ENCODE peak calls at places on chromosomes 1 and 21, in seven cellular contexts. U is nephron progenitor cell, S is OCI-LY7, C is activated B cell treated with CpG ODN at 0.5 μM for 24 hours, M is GM06990, H is body of pancreas, K is mammary epithelial cell. P is an unnamed sample.

GRCh38 chr1:91693542-91693941 is 192.4 kb downstream of the TGFBR3 start:
- DNase-seq in H (peak), C (no peak), U (no peak), K (no peak), M (no peak), S (no peak), P (no peak)

GRCh38 chr1:89842547-89843278 is 21.9 kb downstream of the LRRC8D start:
- DNase-seq in M (no peak), K (no peak), U (no peak), C (no peak), H (no peak), S (peak), P (peak)

GRCh38 chr1:200029035-200029623 is 1.6 kb downstream of the NR5A2 start:
- DNase-seq in C (peak), H (peak), S (peak), M (peak), K (peak), U (peak), P (peak)

GRCh38 chr1:66834926-66835325 is 33.9 kb upstream of the INSL5 start:
- DNase-seq in K (peak), S (no peak), U (no peak), M (no peak), C (no peak), H (no peak), P (no peak)

GRCh38 chr1:20343937-20344302 is 53.2 kb downstream of the VWA5B1 start:
- DNase-seq in H (no peak), C (no peak), S (no peak), U (no peak), K (no peak), M (no peak), P (no peak)

GRCh38 chr1:58883888-58884482 is 100.1 kb upstream of the JUN start:
- DNase-seq in C (no peak), U (no peak), H (peak), K (no peak), M (no peak), S (no peak), P (peak)

GRCh38 chr1:91569411-91570104 is 68.9 kb downstream of the CDC7 start:
- DNase-seq in U (no peak), M (no peak), S (no peak), K (peak), H (peak), C (no peak), P (no peak)

GRCh38 chr1:15949453-15950245 is 26.3 kb downstream of the ZBTB17 start:
- DNase-seq in K (peak), M (peak), S (peak), H (peak), C (peak), U (peak), P (peak)

GRCh38 chr1:25184011-25184762 is 48.1 kb downstream of the SYF2 start:
- DNase-seq in K (no peak), M (no peak), C (no peak), H (no peak), S (no peak), U (no peak), P (no peak)

GRCh38 chr1:40362199-40362598 is 11.3 kb upstream of the SMAP2 start:
- DNase-seq in U (no peak), S (no peak), C (no peak), K (no peak), H (no peak), M (no peak), P (no peak)

GRCh38 chr1:181112071-181112929 is 23.8 kb downstream of the IER5 start:
- DNase-seq in U (no peak), K (peak), M (no peak), C (no peak), S (no peak), H (peak), P (no peak)

GRCh38 chr1:167620002-167620401 is 10.0 kb upstream of the RCSD1 start:
- DNase-seq in K (no peak), S (no peak), U (no peak), C (no peak), H (no peak), M (no peak), P (no peak)

GRCh38 chr21:45296638-45297037 is 8.9 kb upstream of the POFUT2 start:
- DNase-seq in H (no peak), M (no peak), U (no peak), K (no peak), C (no peak), S (no peak), P (no peak)

GRCh38 chr1:77473690-77474089 is 191.9 kb downstream of the AK5 start:
- DNase-seq in S (no peak), M (no peak), C (no peak), H (no peak), K (peak), U (no peak), P (no peak)

GRCh38 chr21:43321111-43321510 is 105.8 kb downstream of the SIK1 start:
- DNase-seq in C (no peak), M (no peak), K (no peak), H (no peak), S (no peak), U (no peak), P (no peak)

GRCh38 chr1:235783148-235783776 is 83.4 kb downstream of the LYST start:
- DNase-seq in C (no peak), S (peak), M (no peak), K (peak), H (no peak), U (no peak), P (no peak)

GRCh38 chr1:202505356-202505755 is 156.9 kb downstream of the PPP1R12B start:
- DNase-seq in S (no peak), M (no peak), C (no peak), H (no peak), K (peak), U (no peak), P (no peak)

GRCh38 chr1:31243451-31244286 is 4.0 kb upstream of the NKAIN1 start:
- DNase-seq in H (peak), M (no peak), C (no peak), K (no peak), U (peak), S (no peak), P (no peak)

GRCh38 chr1:11286735-11287410 is 13.9 kb downstream of the UBIAD1 start:
- DNase-seq in K (no peak), C (no peak), U (no peak), M (no peak), H (no peak), S (no peak), P (no peak)
- TF ChIP-seq CTCF in K (no peak), C (no peak), U (no peak), M (no peak), H (no peak), S (no peak), P (no peak)

DNA sequence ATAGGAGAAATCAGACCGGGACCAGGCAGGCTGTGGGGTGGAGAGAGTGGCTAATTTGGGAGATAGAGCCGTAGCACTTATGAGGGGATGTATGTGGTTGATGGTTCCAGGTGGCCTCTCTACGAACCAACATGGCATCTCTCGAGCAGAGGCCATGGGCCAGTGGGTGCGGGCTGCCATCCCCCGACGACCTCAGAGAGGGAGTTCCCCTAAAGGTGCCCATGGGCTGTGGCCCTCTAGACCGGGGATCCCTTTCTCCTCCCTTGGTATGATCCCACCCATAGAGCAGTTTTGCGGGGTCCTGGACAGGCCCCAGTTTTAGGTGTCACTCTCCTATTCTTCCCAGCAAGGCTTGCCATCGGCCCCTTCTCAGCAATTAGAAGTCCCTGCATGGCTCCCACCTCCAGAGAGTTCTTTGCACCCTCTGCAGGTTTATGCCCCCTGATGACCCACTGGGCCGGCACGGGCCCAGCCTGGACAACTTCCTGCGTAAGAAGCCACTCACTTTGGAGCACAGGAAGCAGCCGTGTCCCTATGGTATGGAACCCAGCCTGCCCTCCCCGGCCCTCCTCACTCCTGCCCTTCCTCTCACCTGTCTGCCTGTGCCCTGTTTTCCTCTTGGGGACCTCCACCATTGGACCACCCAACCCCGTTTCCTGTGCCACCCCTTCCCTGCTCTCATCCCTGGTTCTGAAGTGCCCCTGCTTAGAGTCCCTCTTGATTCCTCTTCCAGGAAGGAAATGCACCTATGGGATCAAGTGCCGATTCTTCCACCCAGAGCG is 7.8 kb downstream of the ZC3H12A start:
- DNase-seq in S (no peak), U (no peak), H (no peak), K (no peak), M (no peak), C (no peak), P (no peak)
- TF ChIP-seq CTCF in S (no peak), U (no peak), H (no peak), K (no peak), M (no peak), C (no peak), P (no peak)

DNA sequence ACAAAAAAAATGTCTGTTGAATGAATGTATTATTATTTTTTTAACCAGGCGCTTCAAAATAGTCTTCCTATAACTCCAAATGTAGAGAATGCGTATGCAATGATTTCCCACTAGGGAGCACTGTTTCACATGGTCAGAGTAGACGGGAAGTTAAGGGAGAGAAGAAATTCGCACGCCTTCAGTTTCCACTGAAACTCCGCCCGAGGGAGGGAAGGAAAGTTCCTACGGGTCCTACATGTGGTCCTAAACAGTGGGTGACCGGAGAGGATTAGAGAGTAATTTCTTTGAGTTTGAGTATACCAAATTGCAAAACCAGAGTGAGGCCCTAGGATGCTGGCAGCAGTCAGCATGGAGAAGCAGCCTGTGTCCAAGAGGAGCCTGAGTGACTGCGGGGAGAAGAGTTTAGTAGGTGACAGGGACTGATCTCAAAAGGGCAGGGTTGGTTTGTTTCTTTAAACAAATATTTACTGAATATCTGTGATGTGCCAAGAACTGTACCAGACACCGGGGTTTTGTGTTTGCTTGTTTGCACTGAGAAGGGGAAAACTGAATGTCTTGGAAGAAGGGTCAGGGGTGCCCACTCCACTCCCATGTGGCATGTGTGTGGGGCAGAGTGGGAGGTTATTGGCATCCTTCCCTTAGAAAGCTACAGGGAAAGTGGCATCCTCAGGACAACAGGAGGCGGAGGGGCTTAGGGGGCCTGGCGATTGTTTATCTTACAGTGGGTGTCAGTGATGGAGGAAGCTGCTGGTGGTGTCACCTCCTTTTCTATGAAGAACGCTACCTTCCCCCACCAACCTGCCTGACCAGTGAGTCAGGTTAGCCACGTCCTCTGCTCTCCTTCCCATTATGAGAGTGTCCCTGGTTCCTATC is 22.8 kb downstream of the RNU5D-1 start:
- DNase-seq in H (peak), K (peak), M (no peak), S (peak), U (no peak), C (no peak), P (peak)
- TF ChIP-seq CTCF in H (peak), K (peak), M (peak), S (peak), U (no peak), C (no peak), P (peak)

GRCh38 chr1:33342041-33342723 is 21.3 kb upstream of the A3GALT2 start:
- DNase-seq in S (peak), K (peak), H (peak), M (peak), C (no peak), U (peak), P (no peak)

GRCh38 chr1:33338495-33339211 is 17.8 kb upstream of the A3GALT2 start:
- DNase-seq in K (peak), U (no peak), S (no peak), M (no peak), H (peak), C (no peak), P (no peak)

GRCh38 chr1:33337994-33338494 is 17.1 kb upstream of the A3GALT2 start:
- DNase-seq in C (no peak), M (no peak), U (no peak), H (no peak), K (no peak), S (no peak), P (no peak)

GRCh38 chr1:33341190-33341589 is 20.3 kb upstream of the A3GALT2 start:
- DNase-seq in U (no peak), S (no peak), C (no peak), H (no peak), K (no peak), M (no peak), P (no peak)

DNA sequence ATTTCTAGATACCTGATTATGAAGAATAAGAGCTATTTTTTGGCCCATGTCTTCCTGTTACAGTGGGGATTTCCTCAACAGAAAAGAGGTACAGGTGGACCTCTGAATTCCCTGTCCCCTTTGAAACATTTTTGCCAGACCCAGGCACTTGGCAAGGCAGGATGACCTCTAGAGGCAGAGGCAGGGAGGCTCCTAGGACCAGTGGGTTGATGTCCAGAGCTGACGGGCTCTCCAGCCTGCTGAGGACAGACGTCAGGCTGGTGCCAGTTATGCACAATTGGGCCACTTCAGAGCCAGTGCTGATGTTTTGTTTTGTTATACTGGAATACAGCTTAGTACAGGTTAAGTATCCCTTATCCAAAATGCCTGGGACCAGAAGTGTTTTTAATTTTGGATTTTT is 18.5 kb upstream of the A3GALT2 start:
- DNase-seq in M (no peak), U (no peak), C (no peak), H (no peak), K (no peak), S (no peak), P (no peak)
- TF ChIP-seq CTCF in M (peak), U (no peak), C (no peak), H (no peak), K (no peak), S (no peak), P (no peak)

GRCh38 chr1:84644472-84644871 is 45.8 kb downstream of the SSX2IP start:
- DNase-seq in C (no peak), K (no peak), H (no peak), S (no peak), U (no peak), M (no peak), P (no peak)
- TF ChIP-seq CTCF in C (no peak), K (no peak), H (no peak), S (peak), U (no peak), M (no peak), P (no peak)